ENCODE peak calls at places on chromosomes 4 and X, in four cellular contexts. X is PC-3, I is IMR-90, O is Peyer's patch. P is an unnamed sample. For H3K4me1, the result is how much of the 10 kb centered on the place peaks cover.

GRCh38 chr4:74018771-74019170 is 19.7 kb downstream of the CXCL3 start:
- DNase-seq in X (no peak), I (peak), O (no peak), P (no peak)

GRCh38 chr4:145734051-145734450 is 54.1 kb downstream of the C4orf51 start:
- DNase-seq in X (peak), I (no peak), O (no peak), P (no peak)

GRCh38 chrX:40784516-40785151 is 49.3 kb upstream of the MED14 start:
- DNase-seq in X (peak), I (peak), O (no peak), P (no peak)

GRCh38 chr4:113368056-113368455 is 318.6 kb downstream of the ANK2 start:
- DNase-seq in X (no peak), I (peak), O (no peak), P (no peak)

GRCh38 chrX:94871640-94872039 is 1197.6 kb downstream of the FAM133A start:
- DNase-seq in X (no peak), I (no peak), O (no peak), P (no peak)

GRCh38 chrX:44474410-44474809 is 68.2 kb downstream of the FUNDC1 start:
- DNase-seq in X (peak), I (no peak), O (no peak), P (no peak)

GRCh38 chrX:64975491-64975890 is 759 bp downstream of the ZC4H2 start:
- DNase-seq in X (peak), I (no peak), O (peak), P (peak)

GRCh38 chr4:146308951-146309350 is 94.6 kb downstream of the REELD1 start:
- DNase-seq in X (no peak), I (peak), O (no peak), P (no peak)

GRCh38 chr4:105989411-105990242 is 94.4 kb downstream of the NPNT start:
- DNase-seq in X (peak), I (no peak), O (no peak), P (no peak)

GRCh38 chr4:146175541-146176453 is at the start of gene LSM6:
- DNase-seq in X (peak), I (peak), O (peak), P (peak)

GRCh38 chr4:123676550-123677229 is 280.1 kb downstream of the SPRY1 start:
- DNase-seq in X (peak), I (no peak), O (no peak), P (no peak)

GRCh38 chrX:150504399-150505186 is 63.8 kb upstream of the MTM1 start:
- DNase-seq in X (peak), I (peak), O (no peak), P (no peak)

GRCh38 chr4:74524985-74525384 is 80.0 kb downstream of the AREG start:
- DNase-seq in X (no peak), I (no peak), O (no peak), P (no peak)

GRCh38 chrX:154136627-154137161 is 7.3 kb upstream of the OPN1LW start:
- DNase-seq in X (peak), I (peak), O (peak), P (peak)

GRCh38 chr4:12674184-12674583 is 810.0 kb downstream of the RAB28 start:
- DNase-seq in X (no peak), I (no peak), O (no peak), P (no peak)

GRCh38 chr4:165294907-165295306 is 32.6 kb upstream of the MSMO1 start:
- DNase-seq in X (no peak), I (no peak), O (no peak), P (no peak)

GRCh38 chr4:43224591-43224990 is 332.1 kb downstream of the GRXCR1 start:
- DNase-seq in X (no peak), I (peak), O (no peak), P (no peak)

GRCh38 chr4:107153228-107153627 is 117.1 kb upstream of the DKK2 start:
- DNase-seq in X (no peak), I (no peak), O (no peak), P (no peak)

GRCh38 chr4:6110681-6111353 is 89.5 kb downstream of the JAKMIP1 start:
- DNase-seq in X (no peak), I (no peak), O (no peak), P (no peak)

GRCh38 chrX:46703980-46704379 is 54.9 kb downstream of the SLC9A7 start:
- DNase-seq in X (no peak), I (no peak), O (no peak), P (no peak)

GRCh38 chr4:158873795-158874359 is 105.1 kb downstream of the FNIP2 start:
- DNase-seq in X (peak), I (peak), O (no peak), P (no peak)

GRCh38 chrX:26822448-26822847 is 606.5 kb downstream of the MAGEB5 start:
- DNase-seq in X (no peak), I (no peak), O (no peak), P (no peak)

GRCh38 chrX:154751121-154751668 is 318 bp upstream of the GAB3 start:
- DNase-seq in X (no peak), I (no peak), O (no peak), P (peak)

GRCh38 chrX:12790878-12791252 is 347 bp upstream of the PRPS2 start:
- DNase-seq in X (no peak), I (no peak), O (peak), P (no peak)

GRCh38 chr4:726816-727215 is 21.2 kb downstream of the PCGF3 start:
- DNase-seq in X (no peak), I (no peak), O (no peak), P (no peak)

GRCh38 chrX:2228466-2228865 is 272.3 kb downstream of the DHRSX start:
- DNase-seq in X (no peak), I (no peak), O (no peak), P (no peak)

GRCh38 chr4:26317766-26318165 is 3.0 kb upstream of the RBPJ start:
- DNase-seq in X (no peak), I (no peak), O (no peak), P (no peak)

GRCh38 chr4:88599298-88599697 is 7.0 kb downstream of the HERC3 start:
- DNase-seq in X (peak), I (peak), O (no peak), P (no peak)

GRCh38 chrX:153412746-153413720 is 1.8 kb downstream of the ZFP92 start:
- DNase-seq in X (no peak), I (no peak), O (no peak), P (no peak)

GRCh38 chr4:122953924-122954323 is 31.5 kb upstream of the NUDT6 start:
- DNase-seq in X (no peak), I (no peak), O (no peak), P (no peak)

GRCh38 chrX:773292-774025 is 142.9 kb downstream of the SHOX start:
- DNase-seq in X (no peak), I (no peak), O (no peak), P (peak)

GRCh38 chrX:21974011-21974385 is 33.5 kb downstream of the SMS start:
- DNase-seq in X (peak), I (no peak), O (no peak), P (no peak)

GRCh38 chr4:113958766-113959540 is 20.5 kb downstream of the ARSJ start:
- DNase-seq in X (peak), I (peak), O (no peak), P (no peak)

GRCh38 chrX:145821291-145821897 is 3.8 kb downstream of the SLITRK2 start:
- DNase-seq in X (no peak), I (no peak), O (no peak), P (no peak)

GRCh38 chr4:118772149-118773081 is 63.5 kb downstream of the SEC24D start:
- DNase-seq in X (peak), I (peak), O (no peak), P (no peak)

GRCh38 chr4:64520393-64520792 is 111.1 kb upstream of the TECRL start:
- DNase-seq in X (no peak), I (no peak), O (no peak), P (no peak)

GRCh38 chr4:118858779-118859178 is 22.9 kb upstream of the SEC24D start:
- DNase-seq in X (no peak), I (no peak), O (no peak), P (no peak)

GRCh38 chr4:7769936-7770674 is 169.6 kb downstream of the AFAP1 start:
- DNase-seq in X (peak), I (peak), O (no peak), P (peak)

GRCh38 chr4:973431-974397 is at the start of gene DGKQ:
- DNase-seq in X (peak), I (peak), O (peak), P (peak)

GRCh38 chrX:106874075-106874474 is 29.1 kb downstream of the RIPPLY1 start:
- DNase-seq in X (peak), I (peak), O (no peak), P (no peak)
- TF ChIP-seq CTCF in X (peak), I (peak), O (peak), P (peak)

GRCh38 chr4:2818351-2818939 is 25.2 kb upstream of the ADD1 start:
- DNase-seq in X (no peak), I (no peak), O (no peak), P (no peak)

GRCh38 chr4:2817136-2817535 is 24.3 kb downstream of the SH3BP2 start:
- DNase-seq in X (no peak), I (no peak), O (no peak), P (no peak)

GRCh38 chr4:2814627-2815026 is 21.7 kb downstream of the SH3BP2 start:
- DNase-seq in X (no peak), I (no peak), O (no peak), P (no peak)

GRCh38 chr4:2817701-2818350 is 24.9 kb downstream of the SH3BP2 start:
- DNase-seq in X (peak), I (no peak), O (no peak), P (peak)

GRCh38 chr4:2816401-2816954 is 23.6 kb downstream of the SH3BP2 start:
- DNase-seq in X (no peak), I (no peak), O (no peak), P (no peak)
- H3K4me1 ChIP-seq in X (under half), I (under half), O (under half), P (under half)

GRCh38 chr4:150534818-150535217 is 47.1 kb upstream of the MAB21L2 start:
- DNase-seq in X (no peak), I (no peak), O (no peak), P (no peak)

GRCh38 chr4:150533673-150534072 is 48.3 kb upstream of the MAB21L2 start:
- DNase-seq in X (no peak), I (no peak), O (no peak), P (no peak)
- TF ChIP-seq CTCF in X (no peak), I (no peak), O (no peak), P (no peak)

GRCh38 chr4:77802406-77802805 is 16.8 kb downstream of the CNOT6L start:
- DNase-seq in X (no peak), I (no peak), O (no peak), P (no peak)

GRCh38 chr4:77801260-77801608 is 17.9 kb downstream of the CNOT6L start:
- DNase-seq in X (no peak), I (no peak), O (no peak), P (no peak)

GRCh38 chr4:77798385-77798784 is 20.8 kb downstream of the CNOT6L start:
- DNase-seq in X (no peak), I (no peak), O (no peak), P (no peak)

GRCh38 chr4:77800483-77801259 is 18.5 kb downstream of the CNOT6L start:
- DNase-seq in X (no peak), I (peak), O (no peak), P (no peak)

GRCh38 chr4:77800077-77800476 is 19.1 kb downstream of the CNOT6L start:
- DNase-seq in X (no peak), I (no peak), O (no peak), P (no peak)
- H3K4me1 ChIP-seq in X (under half), I (under half), O (under half), P (under half)

GRCh38 chrX:9681422-9681821 is 84.2 kb downstream of the GPR143 start:
- DNase-seq in X (no peak), I (peak), O (no peak), P (no peak)

GRCh38 chrX:9683350-9683749 is 82.3 kb downstream of the GPR143 start:
- DNase-seq in X (no peak), I (no peak), O (no peak), P (no peak)

GRCh38 chrX:9681011-9681410 is 84.6 kb downstream of the GPR143 start:
- DNase-seq in X (no peak), I (no peak), O (no peak), P (no peak)

GRCh38 chrX:9682861-9683260 is 82.8 kb downstream of the GPR143 start:
- DNase-seq in X (no peak), I (no peak), O (no peak), P (no peak)

GRCh38 chrX:9682456-9682855 is 83.2 kb downstream of the GPR143 start:
- DNase-seq in X (peak), I (peak), O (no peak), P (no peak)
- TF ChIP-seq CTCF in X (peak), I (peak), O (peak), P (no peak)

DNA sequence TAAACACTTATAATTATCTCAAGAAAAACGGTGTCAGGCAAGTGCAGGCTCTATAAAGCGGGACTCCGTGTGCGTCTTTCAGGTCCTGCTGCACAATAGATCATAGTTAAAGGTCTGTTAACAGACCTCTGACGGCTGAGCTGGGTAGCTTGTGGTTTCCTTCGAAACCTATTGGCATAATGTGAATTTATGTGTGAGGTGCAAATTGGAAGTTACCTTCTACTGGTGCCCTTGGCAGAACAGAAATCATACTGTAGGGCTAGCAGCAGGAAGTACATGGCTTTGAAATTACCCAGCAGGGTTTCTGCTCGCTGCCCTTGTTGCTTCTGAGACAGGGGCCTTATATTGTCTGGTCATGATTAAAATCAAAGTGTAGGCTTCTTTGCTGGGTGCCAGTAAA is 216.4 kb upstream of the HAND2 start:
- DNase-seq in X (no peak), I (no peak), O (no peak), P (no peak)
- H3K4me1 ChIP-seq in X (under half), I (under half), O (under half), P (under half)

DNA sequence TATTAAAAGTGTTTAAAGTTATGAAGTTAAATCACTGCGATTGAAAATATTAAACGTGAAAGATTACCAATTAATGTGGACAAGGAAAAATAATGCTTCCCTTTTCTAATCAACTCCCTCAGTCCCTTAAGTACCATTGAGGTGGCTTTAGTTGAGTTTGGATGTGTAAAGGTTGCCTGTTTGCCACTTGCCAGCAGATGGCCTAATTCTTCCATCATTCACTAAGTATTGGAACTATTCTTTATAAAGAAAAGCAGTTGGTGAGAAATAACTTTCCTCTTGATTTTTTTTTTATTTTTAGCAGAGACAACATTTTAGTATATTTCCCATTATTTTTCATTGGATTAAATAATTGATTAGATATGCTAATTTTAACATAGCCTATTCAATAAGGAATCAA is 295.9 kb upstream of the TACR3 start:
- DNase-seq in X (peak), I (no peak), O (no peak), P (no peak)
- TF ChIP-seq CTCF in X (peak), I (no peak), O (no peak), P (no peak)